ENCODE peak calls at places on chromosomes 3 and 15, in seven cellular contexts. One of them, this sample, is unnamed.

GRCh38 chr3:171875923-171876412 is 32.8 kb downstream of the TMEM212 start:
- DNase-seq in right cardiac atrium: no peak
- DNase-seq in psoas muscle: no peak
- DNase-seq in uterus: peak; percentile 34
- DNase-seq in brain microvascular endothelial cell: peak; percentile 89
- DNase-seq in tibial artery: no peak
- DNase-seq in aorta: no peak
- DNase-seq in this sample: no peak

GRCh38 chr3:186394566-186395217 is 32.7 kb upstream of the DGKG start:
- DNase-seq in right cardiac atrium: no peak
- DNase-seq in tibial artery: no peak
- DNase-seq in brain microvascular endothelial cell: no peak
- DNase-seq in uterus: no peak
- DNase-seq in aorta: no peak
- DNase-seq in psoas muscle: no peak
- DNase-seq in this sample: no peak

GRCh38 chr15:85289677-85290365 is 90.6 kb upstream of the AKAP13 start:
- DNase-seq in right cardiac atrium: no peak
- DNase-seq in brain microvascular endothelial cell: peak; percentile 34
- DNase-seq in psoas muscle: peak; percentile 72
- DNase-seq in tibial artery: no peak
- DNase-seq in uterus: no peak
- DNase-seq in aorta: no peak
- DNase-seq in this sample: peak; percentile 54

GRCh38 chr3:8742921-8743605 is 9.5 kb downstream of the CAV3 start:
- DNase-seq in aorta: no peak
- DNase-seq in uterus: no peak
- DNase-seq in psoas muscle: peak; percentile 62
- DNase-seq in tibial artery: peak; percentile 13
- DNase-seq in brain microvascular endothelial cell: no peak
- DNase-seq in right cardiac atrium: no peak
- DNase-seq in this sample: no peak

GRCh38 chr3:128328546-128329458 is 137.9 kb downstream of the DNAJB8 start:
- DNase-seq in tibial artery: no peak
- DNase-seq in aorta: no peak
- DNase-seq in brain microvascular endothelial cell: no peak
- DNase-seq in psoas muscle: no peak
- DNase-seq in uterus: no peak
- DNase-seq in right cardiac atrium: no peak
- DNase-seq in this sample: peak; percentile 38

GRCh38 chr3:4498446-4498845 is 5.3 kb downstream of the ITPR1 start:
- DNase-seq in brain microvascular endothelial cell: no peak
- DNase-seq in uterus: no peak
- DNase-seq in right cardiac atrium: no peak
- DNase-seq in tibial artery: no peak
- DNase-seq in psoas muscle: no peak
- DNase-seq in aorta: no peak
- DNase-seq in this sample: no peak

GRCh38 chr3:149368201-149368849 is 9.1 kb downstream of the TM4SF1 start:
- DNase-seq in tibial artery: no peak
- DNase-seq in right cardiac atrium: peak; percentile 38
- DNase-seq in aorta: no peak
- DNase-seq in psoas muscle: no peak
- DNase-seq in uterus: no peak
- DNase-seq in brain microvascular endothelial cell: no peak
- DNase-seq in this sample: no peak

GRCh38 chr15:31379042-31379441 is 52.4 kb downstream of the KLF13 start:
- DNase-seq in brain microvascular endothelial cell: no peak
- DNase-seq in aorta: no peak
- DNase-seq in psoas muscle: no peak
- DNase-seq in tibial artery: no peak
- DNase-seq in right cardiac atrium: no peak
- DNase-seq in uterus: no peak
- DNase-seq in this sample: no peak

GRCh38 chr3:71551286-71551919 is 32.1 kb downstream of the FOXP1 start:
- DNase-seq in psoas muscle: no peak
- DNase-seq in brain microvascular endothelial cell: peak; percentile 40
- DNase-seq in uterus: no peak
- DNase-seq in right cardiac atrium: no peak
- DNase-seq in aorta: no peak
- DNase-seq in tibial artery: no peak
- DNase-seq in this sample: no peak

GRCh38 chr15:31337352-31338031 is 10.9 kb downstream of the KLF13 start:
- DNase-seq in psoas muscle: no peak
- DNase-seq in aorta: no peak
- DNase-seq in tibial artery: no peak
- DNase-seq in uterus: no peak
- DNase-seq in right cardiac atrium: no peak
- DNase-seq in brain microvascular endothelial cell: no peak
- DNase-seq in this sample: no peak

GRCh38 chr3:126460386-126460785 is 15.3 kb downstream of the ZXDC start:
- DNase-seq in aorta: no peak
- DNase-seq in uterus: peak; percentile 3
- DNase-seq in psoas muscle: peak; percentile 45
- DNase-seq in right cardiac atrium: no peak
- DNase-seq in tibial artery: no peak
- DNase-seq in brain microvascular endothelial cell: no peak
- DNase-seq in this sample: no peak

GRCh38 chr3:129409541-129409940 is 18.9 kb downstream of the EFCAB12 start:
- DNase-seq in right cardiac atrium: no peak
- DNase-seq in uterus: no peak
- DNase-seq in tibial artery: no peak
- DNase-seq in brain microvascular endothelial cell: no peak
- DNase-seq in aorta: no peak
- DNase-seq in psoas muscle: no peak
- DNase-seq in this sample: no peak

GRCh38 chr3:159447841-159448240 is 540.8 kb upstream of the IL12A start:
- DNase-seq in psoas muscle: no peak
- DNase-seq in brain microvascular endothelial cell: no peak
- DNase-seq in tibial artery: no peak
- DNase-seq in aorta: no peak
- DNase-seq in uterus: no peak
- DNase-seq in right cardiac atrium: no peak
- DNase-seq in this sample: no peak

GRCh38 chr3:11764931-11765363 is 81.7 kb downstream of the TAMM41 start:
- DNase-seq in psoas muscle: no peak
- DNase-seq in aorta: no peak
- DNase-seq in right cardiac atrium: no peak
- DNase-seq in uterus: no peak
- DNase-seq in brain microvascular endothelial cell: peak; percentile 65
- DNase-seq in tibial artery: no peak
- DNase-seq in this sample: no peak

GRCh38 chr3:154022603-154023002 is 98.6 kb upstream of the ARHGEF26 start:
- DNase-seq in uterus: no peak
- DNase-seq in psoas muscle: no peak
- DNase-seq in brain microvascular endothelial cell: no peak
- DNase-seq in right cardiac atrium: no peak
- DNase-seq in tibial artery: no peak
- DNase-seq in aorta: no peak
- DNase-seq in this sample: no peak

GRCh38 chr3:194736896-194737600 is 51.4 kb downstream of the FAM43A start:
- DNase-seq in brain microvascular endothelial cell: no peak
- DNase-seq in aorta: no peak
- DNase-seq in tibial artery: no peak
- DNase-seq in right cardiac atrium: no peak
- DNase-seq in psoas muscle: no peak
- DNase-seq in uterus: no peak
- DNase-seq in this sample: no peak

GRCh38 chr3:36876181-36876936 is 68.5 kb downstream of the TRANK1 start:
- DNase-seq in uterus: no peak
- DNase-seq in aorta: no peak
- DNase-seq in tibial artery: no peak
- DNase-seq in right cardiac atrium: no peak
- DNase-seq in brain microvascular endothelial cell: no peak
- DNase-seq in psoas muscle: no peak
- DNase-seq in this sample: no peak

GRCh38 chr3:129582799-129583198 is 23.7 kb downstream of the PLXND1 start:
- DNase-seq in aorta: no peak
- DNase-seq in tibial artery: no peak
- DNase-seq in uterus: no peak
- DNase-seq in brain microvascular endothelial cell: no peak
- DNase-seq in psoas muscle: no peak
- DNase-seq in right cardiac atrium: no peak
- DNase-seq in this sample: no peak

GRCh38 chr15:98505611-98506031 is 142.7 kb upstream of the IGF1R start:
- DNase-seq in tibial artery: peak; percentile 94
- DNase-seq in psoas muscle: peak; percentile 94
- DNase-seq in right cardiac atrium: peak; percentile 77
- DNase-seq in brain microvascular endothelial cell: no peak
- DNase-seq in aorta: peak; percentile 81
- DNase-seq in uterus: peak; percentile 37
- DNase-seq in this sample: no peak
- H3K27me3 ChIP-seq in tibial artery: no peaks in the 10 kb centered on the region
- H3K27me3 ChIP-seq in psoas muscle: peaks cover 14% of the 10 kb centered on the region
- H3K27me3 ChIP-seq in right cardiac atrium: no peaks in the 10 kb centered on the region
- H3K27me3 ChIP-seq in brain microvascular endothelial cell: no peaks in the 10 kb centered on the region
- H3K27me3 ChIP-seq in aorta: no peaks in the 10 kb centered on the region
- H3K27me3 ChIP-seq in uterus: no peaks in the 10 kb centered on the region
- H3K27me3 ChIP-seq in this sample: no peaks in the 10 kb centered on the region

GRCh38 chr15:72034351-72034750 is 83.6 kb downstream of the MYO9A start:
- DNase-seq in brain microvascular endothelial cell: no peak
- DNase-seq in psoas muscle: no peak
- DNase-seq in right cardiac atrium: no peak
- DNase-seq in tibial artery: no peak
- DNase-seq in uterus: no peak
- DNase-seq in aorta: no peak
- DNase-seq in this sample: no peak

GRCh38 chr15:72033711-72034110 is 84.2 kb downstream of the MYO9A start:
- DNase-seq in psoas muscle: no peak
- DNase-seq in aorta: no peak
- DNase-seq in tibial artery: no peak
- DNase-seq in uterus: no peak
- DNase-seq in brain microvascular endothelial cell: peak; percentile 25
- DNase-seq in right cardiac atrium: no peak
- DNase-seq in this sample: no peak

GRCh38 chr15:72037321-72037720 is 80.6 kb downstream of the MYO9A start:
- DNase-seq in brain microvascular endothelial cell: peak; percentile 40
- DNase-seq in psoas muscle: no peak
- DNase-seq in tibial artery: no peak
- DNase-seq in uterus: no peak
- DNase-seq in right cardiac atrium: no peak
- DNase-seq in aorta: no peak
- DNase-seq in this sample: no peak

GRCh38 chr15:72034859-72035650 is 82.9 kb downstream of the MYO9A start:
- DNase-seq in tibial artery: no peak
- DNase-seq in psoas muscle: no peak
- DNase-seq in uterus: no peak
- DNase-seq in brain microvascular endothelial cell: no peak
- DNase-seq in aorta: no peak
- DNase-seq in right cardiac atrium: no peak
- DNase-seq in this sample: no peak

DNA sequence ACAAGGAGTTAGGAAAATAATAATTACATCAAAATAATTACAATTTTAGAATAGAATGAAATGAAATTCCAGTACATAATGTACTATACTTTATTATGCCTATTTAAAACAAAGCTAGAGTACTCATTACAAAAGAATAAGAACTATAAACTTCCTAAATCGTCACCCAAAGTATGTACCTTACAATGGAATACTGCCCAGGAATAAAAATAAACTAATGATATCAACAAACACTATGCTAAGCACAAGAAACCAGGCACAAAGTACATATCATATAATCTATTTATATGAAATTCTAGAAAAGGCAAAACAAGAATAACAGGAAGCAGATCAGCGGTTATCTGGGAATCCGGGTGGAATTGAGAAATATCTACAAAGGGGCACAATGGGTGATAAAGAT is 84.7 kb downstream of the MYO9A start:
- DNase-seq in brain microvascular endothelial cell: no peak
- DNase-seq in aorta: no peak
- DNase-seq in right cardiac atrium: no peak
- DNase-seq in tibial artery: no peak
- DNase-seq in psoas muscle: no peak
- DNase-seq in uterus: no peak
- DNase-seq in this sample: no peak
- H3K27ac ChIP-seq in brain microvascular endothelial cell: peak overlapping the region; percentile 1
- H3K27ac ChIP-seq in aorta: no peak overlapping the region
- H3K27ac ChIP-seq in right cardiac atrium: no peak overlapping the region
- H3K27ac ChIP-seq in tibial artery: no peak overlapping the region
- H3K27ac ChIP-seq in psoas muscle: no peak overlapping the region
- H3K27ac ChIP-seq in uterus: peak overlapping the region; percentile 16
- H3K27ac ChIP-seq in this sample: no peak overlapping the region

GRCh38 chr3:10470120-10470665 is 35.2 kb downstream of the ATP2B2 start:
- DNase-seq in uterus: no peak
- DNase-seq in aorta: no peak
- DNase-seq in brain microvascular endothelial cell: no peak
- DNase-seq in psoas muscle: no peak
- DNase-seq in right cardiac atrium: no peak
- DNase-seq in tibial artery: no peak
- DNase-seq in this sample: no peak
- H3K27me3 ChIP-seq in uterus: no peaks in the 10 kb centered on the region
- H3K27me3 ChIP-seq in aorta: no peaks in the 10 kb centered on the region
- H3K27me3 ChIP-seq in brain microvascular endothelial cell: no peaks in the 10 kb centered on the region
- H3K27me3 ChIP-seq in psoas muscle: no peaks in the 10 kb centered on the region
- H3K27me3 ChIP-seq in right cardiac atrium: no peaks in the 10 kb centered on the region
- H3K27me3 ChIP-seq in tibial artery: no peaks in the 10 kb centered on the region
- H3K27me3 ChIP-seq in this sample: peaks cover 30% of the 10 kb centered on the region

GRCh38 chr15:51708013-51708412 is 26.7 kb downstream of the SCG3 start:
- DNase-seq in aorta: no peak
- DNase-seq in right cardiac atrium: no peak
- DNase-seq in brain microvascular endothelial cell: no peak
- DNase-seq in psoas muscle: no peak
- DNase-seq in uterus: peak; percentile 73
- DNase-seq in tibial artery: no peak
- DNase-seq in this sample: no peak
- H3K27ac ChIP-seq in aorta: no peak overlapping the region
- H3K27ac ChIP-seq in right cardiac atrium: no peak overlapping the region
- H3K27ac ChIP-seq in brain microvascular endothelial cell: no peak overlapping the region
- H3K27ac ChIP-seq in psoas muscle: no peak overlapping the region
- H3K27ac ChIP-seq in uterus: peak overlapping the region; percentile 95
- H3K27ac ChIP-seq in tibial artery: no peak overlapping the region
- H3K27ac ChIP-seq in this sample: no peak overlapping the region

This sample was measured in lower lobe of right lung.